ENCODE peak calls at places on chromosomes 1 and 21, in four cellular contexts. E is HCT116, J is GM23338, M is SK-N-SH. R is an unnamed sample.

GRCh38 chr1:222979561-222979960 is 163.5 kb downstream of the TLR5 start:
- DNase-seq in E (no peak), J (no peak), M (no peak), R (no peak)

GRCh38 chr1:226976671-226977287 is 36.7 kb downstream of the COQ8A start:
- DNase-seq in E (no peak), J (no peak), M (no peak), R (no peak)

GRCh38 chr1:82177190-82177589 is 376.5 kb downstream of the ADGRL2 start:
- DNase-seq in E (no peak), J (no peak), M (no peak), R (no peak)

GRCh38 chr1:188137221-188137620 is 1308.5 kb downstream of the PLA2G4A start:
- DNase-seq in E (no peak), J (no peak), M (no peak), R (no peak)

GRCh38 chr1:205313681-205314308 is 7.8 kb downstream of the NUAK2 start:
- DNase-seq in E (no peak), J (peak; percentile 96), M (no peak), R (no peak)

GRCh38 chr1:218466341-218467010 is 121.3 kb downstream of the TGFB2 start:
- DNase-seq in E (no peak), J (no peak), M (no peak), R (no peak)

GRCh38 chr1:173886746-173887611 is 18.8 kb downstream of the ZBTB37 start:
- DNase-seq in E (no peak), J (no peak), M (no peak), R (no peak)

GRCh38 chr1:22652881-22653316 is at the start of gene C1QB:
- DNase-seq in E (no peak), J (no peak), M (no peak), R (no peak)

GRCh38 chr1:40939320-40940059 is 40.0 kb upstream of the CTPS1 start:
- DNase-seq in E (no peak), J (no peak), M (no peak), R (no peak)

DNA sequence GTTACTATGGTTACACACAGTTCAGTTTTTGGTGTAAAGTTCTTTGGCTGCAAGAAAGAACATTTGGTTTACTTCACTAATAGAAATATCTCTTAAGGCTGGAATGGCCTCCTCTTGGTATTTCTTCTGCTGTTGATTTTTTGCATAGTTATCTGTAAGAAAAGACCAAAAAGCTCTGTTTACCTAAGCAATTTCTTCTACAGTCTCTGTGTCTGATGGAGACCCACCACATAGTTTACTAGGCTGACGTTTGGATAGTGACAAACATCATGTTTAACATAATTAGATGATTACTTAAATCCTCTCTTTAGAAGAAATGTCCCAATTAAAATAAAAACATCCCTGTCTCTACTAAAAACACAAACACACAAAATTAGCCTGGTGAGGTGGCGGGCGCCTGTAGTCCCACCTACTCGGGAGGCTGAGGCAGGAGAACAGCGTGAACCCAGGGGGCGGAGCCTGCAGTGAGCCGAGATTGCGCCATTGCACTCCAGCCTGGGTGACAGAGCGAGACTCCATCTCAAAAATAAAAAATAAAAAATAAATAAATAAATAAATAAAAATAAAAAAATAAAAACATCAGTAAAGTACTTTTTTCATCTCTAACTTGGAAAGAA is 7.2 kb downstream of the PIGP start:
- DNase-seq in E (no peak), J (no peak), M (no peak), R (no peak)
- H3K4me1 ChIP-seq in E (peaks cover 4% of the 10 kb centered on the region), J (peaks cover 6% of the 10 kb centered on the region), M (peaks cover 2% of the 10 kb centered on the region), R (peaks cover 6% of the 10 kb centered on the region)

GRCh38 chr1:108963052-108963686 is at the start of gene CLCC1:
- DNase-seq in E (peak; percentile 80), J (peak; percentile 97), M (peak; percentile 94), R (peak; percentile 32)
- TF ChIP-seq REST in E (no peak), J (no peak), M (no peak), R (no peak)

DNA sequence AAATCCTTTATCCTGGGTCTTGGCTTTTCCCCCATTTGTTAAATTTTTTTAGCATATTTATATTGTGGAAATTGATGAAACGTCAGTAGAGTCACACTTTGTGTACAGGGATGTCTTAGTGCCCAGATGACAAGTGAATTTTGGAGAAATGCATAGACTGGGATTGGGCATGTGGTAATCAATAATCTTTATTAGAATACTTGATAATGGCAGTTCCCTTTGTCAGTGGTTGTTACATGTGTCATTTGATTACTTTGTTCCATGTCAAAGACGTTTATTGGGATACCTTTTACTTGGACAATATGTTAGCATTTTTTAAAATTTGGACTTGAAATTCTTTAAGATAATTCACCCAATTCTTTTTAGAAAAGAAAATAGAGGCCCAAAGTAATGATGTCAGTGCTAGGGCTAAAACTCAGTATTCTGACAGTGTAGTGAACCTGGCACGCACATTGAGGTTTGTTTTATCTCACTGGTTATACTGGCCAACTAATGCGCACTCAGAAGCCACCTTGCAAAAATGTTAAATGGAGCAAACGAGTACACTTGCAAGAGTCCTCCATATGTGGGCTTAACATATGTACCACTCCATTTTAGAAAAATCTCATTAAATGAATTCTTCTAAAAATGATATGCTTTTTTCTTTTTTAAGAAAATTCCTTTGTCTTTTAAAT is 9.2 kb downstream of the PRPF38B start:
- DNase-seq in E (no peak), J (no peak), M (no peak), R (no peak)
- H3K36me3 ChIP-seq in E (peaks cover 42% of the 10 kb centered on the region), J (peaks cover 48% of the 10 kb centered on the region), M (peaks cover 60% of the 10 kb centered on the region), R (peaks cover 46% of the 10 kb centered on the region)

GRCh38 chr1:75127916-75128717 is 6.1 kb upstream of the LHX8 start:
- DNase-seq in E (no peak), J (peak; percentile 36), M (no peak), R (no peak)

GRCh38 chr1:75130312-75130677 is 3.9 kb upstream of the LHX8 start:
- DNase-seq in E (no peak), J (peak; percentile 70), M (peak; percentile 47), R (no peak)

GRCh38 chr1:75131593-75132420 is 2.4 kb upstream of the LHX8 start:
- DNase-seq in E (no peak), J (peak; percentile 47), M (no peak), R (no peak)

GRCh38 chr1:75130865-75131592 is 3.2 kb upstream of the LHX8 start:
- DNase-seq in E (no peak), J (peak; percentile 76), M (peak; percentile 63), R (no peak)

GRCh38 chr1:75129660-75130311 is 4.4 kb upstream of the LHX8 start:
- DNase-seq in E (no peak), J (peak; percentile 30), M (no peak), R (no peak)
- H3K4me1 ChIP-seq in E (no peaks in the 10 kb centered on the region), J (peaks cover 67% of the 10 kb centered on the region), M (no peaks in the 10 kb centered on the region), R (no peaks in the 10 kb centered on the region)

GRCh38 chr1:93844262-93845045 is 34.6 kb downstream of the DNTTIP2 start:
- DNase-seq in E (peak; percentile 55), J (peak; percentile 85), M (peak; percentile 64), R (peak; percentile 50)
- TF ChIP-seq REST in E (no peak), J (no peak), M (no peak), R (no peak)